ENCODE peak calls at places on chromosomes 1 and 21, in five cellular contexts. J is SK-N-SH, I is pancreas, Z is heart left ventricle, L is neuronal stem cell. S is an unnamed sample.

GRCh38 chr1:56061824-56062223 is 517.5 kb downstream of the PLPP3 start:
- DNase-seq in I (no peak), Z (no peak), J (no peak), L (no peak), S (no peak)

GRCh38 chr1:204688776-204689175 is 3.2 kb upstream of the LRRN2 start:
- DNase-seq in L (no peak), J (no peak), I (no peak), Z (no peak), S (no peak)

GRCh38 chr1:43557744-43558245 is 27.1 kb downstream of the PTPRF start:
- DNase-seq in J (peak; percentile 59), L (no peak), I (peak; percentile 40), Z (no peak), S (no peak)

GRCh38 chr1:164659621-164660414 is 100.8 kb downstream of the PBX1 start:
- DNase-seq in Z (no peak), L (no peak), J (no peak), I (peak; percentile 88), S (no peak)

GRCh38 chr1:41623736-41624135 is 139.3 kb upstream of the EDN2 start:
- DNase-seq in L (no peak), Z (no peak), I (no peak), J (no peak), S (no peak)

GRCh38 chr21:34276711-34277425 is 86.9 kb upstream of the KCNE2 start:
- DNase-seq in L (no peak), J (no peak), Z (no peak), I (no peak), S (no peak)

GRCh38 chr21:14850394-14850793 is 214.4 kb downstream of the NRIP1 start:
- DNase-seq in J (no peak), I (no peak), Z (no peak), L (no peak), S (no peak)

GRCh38 chr1:178017517-178017916 is 47.7 kb upstream of the SEC16B start:
- DNase-seq in I (no peak), L (no peak), J (no peak), Z (no peak), S (no peak)

GRCh38 chr1:95197616-95198252 is 36.3 kb upstream of the RWDD3 start:
- DNase-seq in L (no peak), J (no peak), I (no peak), Z (no peak), S (no peak)

GRCh38 chr1:41366428-41367101 is 5.3 kb downstream of the FOXO6 start:
- DNase-seq in J (peak; percentile 83), I (peak; percentile 51), Z (no peak), L (no peak), S (no peak)

GRCh38 chr21:38806153-38806941 is 618 bp downstream of the ETS2 start:
- DNase-seq in J (peak; percentile 74), I (no peak), L (peak; percentile 49), Z (peak; percentile 49), S (no peak)

GRCh38 chr1:212482352-212483153 is 49.8 kb downstream of the NENF start:
- DNase-seq in I (no peak), J (no peak), Z (no peak), L (no peak), S (no peak)

GRCh38 chr1:43781574-43781973 is 74.2 kb downstream of the ST3GAL3 start:
- DNase-seq in L (no peak), J (no peak), I (no peak), Z (no peak), S (no peak)

GRCh38 chr1:234838182-234838581 is 228.2 kb upstream of the IRF2BP2 start:
- DNase-seq in Z (no peak), L (no peak), J (no peak), I (no peak), S (no peak)

GRCh38 chr1:198400063-198400462 is 140.4 kb downstream of the ATP6V1G3 start:
- DNase-seq in I (no peak), J (no peak), Z (no peak), L (no peak), S (no peak)

GRCh38 chr1:12003762-12004161 is 15.5 kb upstream of the MIIP start:
- DNase-seq in I (no peak), J (no peak), Z (no peak), L (no peak), S (no peak)

GRCh38 chr1:12001996-12002493 is 17.3 kb upstream of the MIIP start:
- DNase-seq in I (no peak), Z (peak; percentile 56), L (no peak), J (no peak), S (no peak)

GRCh38 chr1:11998636-11999035 is 18.4 kb downstream of the MFN2 start:
- DNase-seq in I (no peak), L (no peak), Z (no peak), J (no peak), S (no peak)

GRCh38 chr1:11999236-11999635 is 19.0 kb downstream of the MFN2 start:
- DNase-seq in L (no peak), J (no peak), I (no peak), Z (no peak), S (no peak)

GRCh38 chr1:12001249-12001917 is 17.9 kb upstream of the MIIP start:
- DNase-seq in L (peak; percentile 40), Z (no peak), I (peak; percentile 38), J (peak; percentile 51), S (no peak)
- H3K27ac ChIP-seq in L (no peak overlapping the region), Z (no peak overlapping the region), I (no peak overlapping the region), J (peak overlapping the region; percentile 28), S (no peak overlapping the region)

GRCh38 chr1:22105611-22106207 is 37.2 kb downstream of the WNT4 start:
- DNase-seq in Z (no peak), J (peak; percentile 64), I (peak; percentile 52), L (peak; percentile 26), S (no peak)
- H3K27ac ChIP-seq in Z (no peak overlapping the region), J (no peak overlapping the region), I (no peak overlapping the region), L (no peak overlapping the region), S (no peak overlapping the region)

DNA sequence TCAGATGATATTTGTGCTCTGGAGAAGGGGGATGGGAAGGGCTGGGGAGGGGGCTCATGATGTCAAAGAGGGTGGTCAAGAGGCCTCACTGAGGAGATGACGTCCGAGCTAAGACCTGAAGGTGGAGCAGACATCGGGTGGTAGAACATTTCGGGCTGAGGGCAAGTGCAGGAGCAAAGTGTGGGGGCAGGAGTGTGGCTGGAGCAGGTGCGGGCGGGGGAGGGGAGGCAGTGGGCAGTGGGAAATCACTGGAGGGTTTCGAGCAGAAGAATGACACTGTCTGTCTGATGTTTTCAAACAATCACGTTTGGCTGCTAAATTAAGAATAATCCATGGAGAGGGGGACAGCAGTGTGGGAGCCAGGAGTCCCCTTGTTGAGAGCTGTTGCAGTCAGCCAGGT is 54.8 kb upstream of the ACTL8 start:
- DNase-seq in I (no peak), J (no peak), Z (no peak), L (no peak), S (no peak)
- H3K27ac ChIP-seq in I (no peak overlapping the region), J (no peak overlapping the region), Z (no peak overlapping the region), L (no peak overlapping the region), S (no peak overlapping the region)

GRCh38 chr1:50502147-50502546 is 78.9 kb upstream of the DMRTA2 start:
- DNase-seq in L (no peak), Z (no peak), J (no peak), I (no peak), S (no peak)
- H3K27ac ChIP-seq in L (no peak overlapping the region), Z (no peak overlapping the region), J (no peak overlapping the region), I (no peak overlapping the region), S (no peak overlapping the region)

GRCh38 chr1:66416295-66416694 is 117.7 kb upstream of the SGIP1 start:
- DNase-seq in I (no peak), Z (no peak), J (no peak), L (no peak), S (no peak)

GRCh38 chr1:66413139-66413755 is 120.7 kb upstream of the SGIP1 start:
- DNase-seq in L (no peak), Z (no peak), I (no peak), J (no peak), S (no peak)

GRCh38 chr1:66415830-66416229 is 118.1 kb upstream of the SGIP1 start:
- DNase-seq in I (no peak), Z (no peak), L (no peak), J (no peak), S (no peak)

GRCh38 chr1:66412689-66413088 is 121.3 kb upstream of the SGIP1 start:
- DNase-seq in I (no peak), Z (no peak), L (no peak), J (no peak), S (no peak)

GRCh38 chr1:66415326-66415725 is 118.6 kb upstream of the SGIP1 start:
- DNase-seq in Z (no peak), L (no peak), I (no peak), J (no peak), S (no peak)
- H3K27ac ChIP-seq in Z (no peak overlapping the region), L (no peak overlapping the region), I (no peak overlapping the region), J (no peak overlapping the region), S (no peak overlapping the region)

S was measured in RWPE2.